ENCODE peak calls at places on chromosome X, in five cellular contexts. V, H, J, S and P are unnamed samples.

GRCh38 chrX:105190252-105190853 is 30.1 kb downstream of the TEX13A start:
- DNase-seq in V (no peak), H (peak), J (no peak), S (peak), P (no peak)

GRCh38 chrX:41482153-41482850 is 35.2 kb downstream of the NYX start:
- DNase-seq in V (no peak), H (no peak), J (no peak), S (no peak), P (no peak)

GRCh38 chrX:14777484-14777883 is 95.4 kb downstream of the FANCB start:
- DNase-seq in V (no peak), H (no peak), J (no peak), S (no peak), P (no peak)

GRCh38 chrX:15158736-15159406 is 111.0 kb downstream of the ASB9 start:
- DNase-seq in V (no peak), H (no peak), J (no peak), S (no peak), P (no peak)

GRCh38 chrX:29841750-29842149 is 373.6 kb upstream of the MAGEB2 start:
- DNase-seq in V (no peak), H (no peak), J (no peak), S (no peak), P (no peak)

GRCh38 chrX:153638436-153639176 is 8.4 kb upstream of the DUSP9 start:
- DNase-seq in V (peak), H (no peak), J (no peak), S (no peak), P (no peak)

GRCh38 chrX:110531873-110532272 is 173.2 kb downstream of the RTL9 start:
- DNase-seq in V (no peak), H (no peak), J (no peak), S (no peak), P (no peak)

GRCh38 chrX:74171465-74171864 is 132.5 kb upstream of the ZCCHC13 start:
- DNase-seq in V (no peak), H (no peak), J (no peak), S (no peak), P (no peak)

GRCh38 chrX:1659664-1660461 is 45.0 kb downstream of the ASMT start:
- DNase-seq in V (no peak), H (no peak), J (no peak), S (no peak), P (no peak)

GRCh38 chrX:119708936-119709335 is 16.0 kb upstream of the SEPTIN6 start:
- DNase-seq in V (no peak), H (no peak), J (no peak), S (no peak), P (no peak)

GRCh38 chrX:101265869-101266428 is 25.2 kb downstream of the TAF7L start:
- DNase-seq in V (no peak), H (no peak), J (no peak), S (no peak), P (no peak)

GRCh38 chrX:130301405-130301804 is 32.7 kb upstream of the ZNF280C start:
- DNase-seq in V (no peak), H (no peak), J (no peak), S (no peak), P (no peak)

GRCh38 chrX:130299279-130300009 is 30.7 kb upstream of the ZNF280C start:
- DNase-seq in V (peak), H (no peak), J (no peak), S (no peak), P (no peak)

GRCh38 chrX:130300010-130300282 is 31.2 kb upstream of the ZNF280C start:
- DNase-seq in V (no peak), H (no peak), J (no peak), S (no peak), P (no peak)

GRCh38 chrX:130304587-130305368 is 34.9 kb upstream of the SLC25A14 start:
- DNase-seq in V (no peak), H (no peak), J (no peak), S (no peak), P (no peak)
- TF ChIP-seq CTCF in V (no peak), H (no peak), J (no peak), S (no peak), P (no peak)

GRCh38 chrX:23623797-23624196 is 43.5 kb upstream of the PRDX4 start:
- DNase-seq in V (no peak), H (no peak), J (no peak), S (no peak), P (no peak)

GRCh38 chrX:23621621-23622265 is 45.5 kb upstream of the PRDX4 start:
- DNase-seq in V (no peak), H (no peak), J (no peak), S (no peak), P (no peak)

GRCh38 chrX:23631136-23631535 is 36.2 kb upstream of the PRDX4 start:
- DNase-seq in V (no peak), H (no peak), J (no peak), S (no peak), P (no peak)

GRCh38 chrX:23626651-23627050 is 40.6 kb upstream of the PRDX4 start:
- DNase-seq in V (no peak), H (no peak), J (no peak), S (no peak), P (no peak)
- TF ChIP-seq CTCF in V (no peak), H (no peak), J (no peak), S (no peak), P (no peak)

DNA sequence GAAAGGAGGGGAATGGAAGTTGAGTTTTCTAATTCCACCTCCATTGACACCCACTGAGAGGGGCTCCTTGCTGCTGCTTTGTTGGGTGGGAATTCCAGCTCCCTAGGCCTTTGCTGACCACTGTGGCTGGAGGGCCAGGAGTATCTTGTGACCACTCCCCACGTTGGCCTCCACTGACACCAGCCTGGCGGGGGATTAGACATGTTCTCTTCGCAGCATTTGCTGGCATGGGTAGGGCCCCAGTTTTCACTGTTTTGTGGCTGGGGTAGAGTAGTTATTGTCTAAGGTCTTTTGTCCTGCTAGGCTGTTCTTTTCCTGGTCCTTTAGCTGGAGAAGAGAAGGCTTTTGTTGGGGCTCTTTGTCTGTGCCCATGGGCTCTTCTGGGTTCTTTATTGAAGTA is 116.7 kb downstream of the CDKL5 start:
- DNase-seq in V (no peak), H (no peak), J (no peak), S (no peak), P (no peak)
- TF ChIP-seq CTCF in V (no peak), H (no peak), J (no peak), S (no peak), P (no peak)

DNA sequence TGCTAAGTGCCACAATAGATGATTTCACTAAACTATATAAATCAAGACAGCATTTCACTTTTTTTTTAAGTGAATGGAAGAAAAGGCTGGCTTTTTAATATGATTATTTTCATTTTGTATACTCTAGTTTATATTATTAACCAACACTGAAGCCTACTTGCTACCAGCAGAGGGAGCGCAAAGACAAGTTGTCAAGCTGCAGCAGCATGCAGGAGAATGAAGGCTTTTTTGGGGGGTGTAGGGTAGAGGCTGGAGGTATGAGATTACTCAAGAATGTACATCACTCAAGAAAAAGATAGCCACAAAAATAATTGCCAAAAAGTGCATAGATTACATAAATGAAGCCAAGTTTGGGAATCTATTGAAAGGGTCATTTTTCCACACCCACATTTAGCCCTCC is 519.5 kb downstream of the FGF13 start:
- DNase-seq in V (no peak), H (peak), J (no peak), S (no peak), P (no peak)
- TF ChIP-seq CTCF in V (no peak), H (peak), J (no peak), S (no peak), P (no peak)